ENCODE peak calls at places on chromosomes 4 and X, in nine cellular contexts. Y, Z, F, W, S, O, J, R and I are unnamed samples.

GRCh38 chrX:37993857-37994619 is 12.3 kb upstream of the SYTL5 start:
- DNase-seq in Y (no peak), Z (no peak), F (no peak), W (no peak), S (no peak), O (peak), J (no peak), R (no peak), I (peak)

GRCh38 chr4:37648084-37648817 is 37.9 kb downstream of the RELL1 start:
- DNase-seq in Y (no peak), Z (peak), F (peak), W (no peak), S (peak), O (peak), J (peak), R (no peak), I (peak)

GRCh38 chr4:72896515-72896914 is 173.0 kb downstream of the COX18 start:
- DNase-seq in Y (no peak), Z (no peak), F (peak), W (no peak), S (no peak), O (peak), J (peak), R (no peak), I (peak)

GRCh38 chr4:26873391-26874026 is 12.9 kb downstream of the STIM2 start:
- DNase-seq in Y (no peak), Z (no peak), F (no peak), W (no peak), S (no peak), O (no peak), J (no peak), R (no peak), I (no peak)

GRCh38 chr4:124753941-124754581 is 41.5 kb upstream of the ANKRD50 start:
- DNase-seq in Y (no peak), Z (no peak), F (no peak), W (no peak), S (no peak), O (peak), J (no peak), R (no peak), I (no peak)

GRCh38 chrX:16822723-16823122 is 36.5 kb downstream of the TXLNG start:
- DNase-seq in Y (no peak), Z (no peak), F (peak), W (no peak), S (no peak), O (peak), J (peak), R (no peak), I (peak)

GRCh38 chr4:139368990-139369389 is 66.7 kb upstream of the NDUFC1 start:
- DNase-seq in Y (no peak), Z (no peak), F (no peak), W (no peak), S (no peak), O (no peak), J (no peak), R (no peak), I (no peak)

GRCh38 chr4:172152284-172152683 is 339.1 kb downstream of the GALNTL6 start:
- DNase-seq in Y (no peak), Z (no peak), F (no peak), W (no peak), S (no peak), O (no peak), J (no peak), R (no peak), I (no peak)

GRCh38 chr4:122687450-122688121 is 44.9 kb upstream of the BBS12 start:
- DNase-seq in Y (no peak), Z (no peak), F (no peak), W (no peak), S (no peak), O (no peak), J (peak), R (no peak), I (no peak)

GRCh38 chrX:43861750-43862149 is 20.5 kb downstream of the MAOB start:
- DNase-seq in Y (no peak), Z (no peak), F (no peak), W (no peak), S (no peak), O (peak), J (no peak), R (no peak), I (peak)

GRCh38 chrX:152928761-152929400 is 31.0 kb downstream of the ZNF185 start:
- DNase-seq in Y (no peak), Z (no peak), F (no peak), W (no peak), S (peak), O (no peak), J (no peak), R (no peak), I (no peak)

GRCh38 chrX:152926279-152926678 is 28.4 kb downstream of the ZNF185 start:
- DNase-seq in Y (no peak), Z (peak), F (peak), W (no peak), S (no peak), O (peak), J (peak), R (no peak), I (peak)

GRCh38 chrX:152925835-152926234 is 28.0 kb downstream of the ZNF185 start:
- DNase-seq in Y (no peak), Z (no peak), F (no peak), W (no peak), S (no peak), O (no peak), J (no peak), R (no peak), I (no peak)

GRCh38 chrX:152927858-152928760 is 30.2 kb downstream of the ZNF185 start:
- DNase-seq in Y (no peak), Z (no peak), F (no peak), W (no peak), S (peak), O (no peak), J (no peak), R (no peak), I (no peak)

GRCh38 chrX:152926923-152927322 is 29.1 kb downstream of the ZNF185 start:
- DNase-seq in Y (no peak), Z (no peak), F (no peak), W (no peak), S (peak), O (no peak), J (no peak), R (no peak), I (no peak)
- TF ChIP-seq CTCF in Y (no peak), Z (no peak), F (no peak), W (no peak), S (no peak), O (no peak), J (no peak), R (no peak), I (no peak)

GRCh38 chr4:53711916-53712315 is 120.6 kb upstream of the LNX1 start:
- DNase-seq in Y (no peak), Z (no peak), F (no peak), W (no peak), S (no peak), O (no peak), J (peak), R (no peak), I (no peak)

GRCh38 chr4:53713296-53713695 is 122.0 kb upstream of the LNX1 start:
- DNase-seq in Y (no peak), Z (no peak), F (no peak), W (no peak), S (no peak), O (no peak), J (no peak), R (no peak), I (no peak)

GRCh38 chr4:53712326-53712725 is 121.0 kb upstream of the LNX1 start:
- DNase-seq in Y (no peak), Z (no peak), F (no peak), W (no peak), S (no peak), O (no peak), J (no peak), R (no peak), I (no peak)

GRCh38 chr4:53706422-53707032 is 115.2 kb upstream of the LNX1 start:
- DNase-seq in Y (no peak), Z (peak), F (peak), W (no peak), S (no peak), O (peak), J (peak), R (no peak), I (peak)

GRCh38 chr4:53709693-53710092 is 118.4 kb upstream of the LNX1 start:
- DNase-seq in Y (no peak), Z (no peak), F (no peak), W (no peak), S (no peak), O (no peak), J (no peak), R (no peak), I (no peak)
- TF ChIP-seq CTCF in Y (no peak), Z (no peak), F (peak), W (no peak), S (no peak), O (no peak), J (peak), R (peak), I (peak)

DNA sequence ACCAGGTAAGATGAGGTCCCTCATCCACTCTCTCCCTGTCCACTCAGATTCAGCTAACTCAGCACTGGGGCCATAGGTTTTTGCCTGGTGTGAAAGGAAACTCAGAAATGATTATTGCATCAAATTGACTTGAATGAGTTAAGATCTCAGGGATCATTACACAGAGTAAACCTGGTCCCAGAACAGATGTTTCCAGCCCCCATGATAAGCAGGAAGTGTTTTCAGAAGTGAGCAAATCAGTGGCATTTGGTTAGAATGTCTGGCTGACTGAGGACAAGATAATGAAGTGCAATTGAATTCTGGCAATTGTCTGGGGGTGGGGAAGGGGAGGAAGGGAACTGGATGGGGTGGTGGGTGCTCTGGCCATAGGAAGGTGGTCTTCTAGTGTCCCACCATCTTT is 108.0 kb downstream of the CHIC2 start:
- DNase-seq in Y (no peak), Z (no peak), F (no peak), W (no peak), S (no peak), O (no peak), J (no peak), R (no peak), I (no peak)
- TF ChIP-seq CTCF in Y (no peak), Z (no peak), F (no peak), W (no peak), S (no peak), O (no peak), J (no peak), R (no peak), I (no peak)

DNA sequence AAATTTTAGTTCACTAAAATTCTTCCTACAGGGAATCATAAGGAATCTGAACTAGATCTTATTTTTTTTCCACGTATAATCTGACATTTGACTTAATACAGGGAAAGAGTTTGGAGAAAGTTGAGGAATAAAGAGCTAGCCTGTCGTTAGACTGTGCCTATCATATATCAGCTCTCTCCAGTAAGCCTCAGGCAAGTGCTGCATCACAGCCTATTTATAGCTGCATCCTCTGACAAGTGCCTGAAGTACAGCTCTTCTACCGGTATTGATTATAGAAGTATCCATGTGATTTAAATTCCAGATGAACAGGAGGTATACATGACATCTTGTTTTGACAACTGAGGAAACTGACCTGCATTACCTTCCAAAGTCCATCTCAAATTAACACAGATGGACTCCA is 248.9 kb downstream of the TLL1 start:
- DNase-seq in Y (no peak), Z (no peak), F (no peak), W (peak), S (no peak), O (peak), J (no peak), R (no peak), I (peak)
- TF ChIP-seq CTCF in Y (no peak), Z (no peak), F (no peak), W (no peak), S (no peak), O (no peak), J (no peak), R (no peak), I (no peak)

DNA sequence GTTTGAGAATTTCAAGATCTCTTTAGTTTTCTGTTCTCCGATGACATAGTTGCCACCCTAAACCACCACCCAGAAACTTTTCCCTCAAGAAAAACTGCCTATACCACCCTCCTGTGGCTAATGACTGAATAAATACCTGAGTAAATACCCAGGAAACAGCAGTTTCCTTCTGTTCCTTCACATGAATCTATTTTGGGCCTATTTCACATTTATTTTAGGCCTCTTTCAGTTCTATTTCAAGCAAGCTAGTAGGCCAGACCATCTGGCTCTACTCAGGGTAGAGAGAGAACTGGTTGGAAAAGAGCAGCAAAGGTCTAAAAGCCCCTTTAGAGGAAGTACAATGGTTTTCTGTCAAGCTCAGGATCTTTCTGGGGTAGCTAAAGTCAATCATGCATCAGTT is 23.4 kb downstream of the ARHGEF9 start:
- DNase-seq in Y (no peak), Z (no peak), F (no peak), W (no peak), S (no peak), O (peak), J (no peak), R (no peak), I (no peak)
- TF ChIP-seq CTCF in Y (no peak), Z (no peak), F (no peak), W (no peak), S (no peak), O (no peak), J (no peak), R (peak), I (no peak)